ENCODE peak calls at places on chromosomes 6 and 20, in nine cellular contexts. P is sigmoid colon, O is A549, J is stomach, A is tibial nerve, E is transverse colon, V is K562, B is H1, K is HepG2. F is an unnamed sample.

GRCh38 chr20:44401770-44402390 is 46.4 kb downstream of the HNF4A start:
- DNase-seq in P (no peak), O (no peak), J (no peak), A (no peak), E (no peak), V (no peak), B (no peak), K (no peak), F (no peak)

GRCh38 chr20:20134941-20135572 is 82.7 kb downstream of the CFAP61 start:
- DNase-seq in P (no peak), O (no peak), J (no peak), A (no peak), E (no peak), V (no peak), B (no peak), K (no peak), F (no peak)

GRCh38 chr6:157867981-157868380 is 44.9 kb downstream of the SNX9 start:
- DNase-seq in P (no peak), O (no peak), J (no peak), A (no peak), E (no peak), V (no peak), B (no peak), K (no peak), F (no peak)

GRCh38 chr6:138089325-138089724 is 17.9 kb downstream of the PERP start:
- DNase-seq in P (no peak), O (no peak), J (no peak), A (no peak), E (no peak), V (no peak), B (no peak), K (no peak), F (no peak)

GRCh38 chr6:63278916-63279315 is 40.9 kb downstream of the LGSN start:
- DNase-seq in P (no peak), O (no peak), J (peak; percentile 31), A (no peak), E (no peak), V (no peak), B (no peak), K (no peak), F (no peak)

GRCh38 chr6:124294572-124294971 is 490.9 kb downstream of the NKAIN2 start:
- DNase-seq in P (no peak), O (no peak), J (no peak), A (no peak), E (no peak), V (no peak), B (no peak), K (no peak), F (no peak)

GRCh38 chr6:165292657-165293056 is 16.7 kb downstream of the C6orf118 start:
- DNase-seq in P (no peak), O (no peak), J (no peak), A (no peak), E (no peak), V (no peak), B (no peak), K (no peak), F (no peak)

GRCh38 chr6:72956272-72956671 is 269.0 kb downstream of the KHDC1L start:
- DNase-seq in P (no peak), O (no peak), J (no peak), A (no peak), E (no peak), V (no peak), B (no peak), K (no peak), F (no peak)

GRCh38 chr6:52534363-52534762 is 42.5 kb downstream of the TRAM2 start:
- DNase-seq in P (no peak), O (no peak), J (no peak), A (no peak), E (no peak), V (no peak), B (no peak), K (no peak), F (no peak)

GRCh38 chr20:45293041-45294002 is 13.3 kb upstream of the RBPJL start:
- DNase-seq in P (peak; percentile 87), O (peak; percentile 95), J (peak; percentile 86), A (peak; percentile 63), E (peak; percentile 89), V (peak; percentile 88), B (peak; percentile 64), K (peak; percentile 50), F (peak; percentile 76)

GRCh38 chr6:5361371-5361770 is 100.1 kb downstream of the FARS2 start:
- DNase-seq in P (no peak), O (no peak), J (no peak), A (no peak), E (no peak), V (no peak), B (no peak), K (no peak), F (no peak)

GRCh38 chr20:48205786-48206185 is 420.5 kb upstream of the SULF2 start:
- DNase-seq in P (no peak), O (no peak), J (no peak), A (no peak), E (no peak), V (no peak), B (no peak), K (no peak), F (no peak)

GRCh38 chr6:138104618-138105213 is 2.5 kb downstream of the PERP start:
- DNase-seq in P (no peak), O (no peak), J (no peak), A (no peak), E (no peak), V (no peak), B (no peak), K (no peak), F (no peak)

GRCh38 chr6:138981416-138981815 is 6.6 kb downstream of the REPS1 start:
- DNase-seq in P (no peak), O (no peak), J (no peak), A (no peak), E (no peak), V (no peak), B (no peak), K (no peak), F (no peak)

GRCh38 chr20:24470031-24470781 is 777 bp downstream of the SYNDIG1 start:
- DNase-seq in P (peak; percentile 55), O (peak; percentile 31), J (no peak), A (no peak), E (no peak), V (no peak), B (no peak), K (no peak), F (no peak)

GRCh38 chr6:5205035-5205469 is 55.7 kb downstream of the LYRM4 start:
- DNase-seq in P (no peak), O (no peak), J (no peak), A (no peak), E (no peak), V (no peak), B (no peak), K (no peak), F (peak; percentile 41)

GRCh38 chr6:21392177-21392576 is 201.4 kb upstream of the SOX4 start:
- DNase-seq in P (no peak), O (no peak), J (no peak), A (no peak), E (no peak), V (no peak), B (no peak), K (no peak), F (no peak)

DNA sequence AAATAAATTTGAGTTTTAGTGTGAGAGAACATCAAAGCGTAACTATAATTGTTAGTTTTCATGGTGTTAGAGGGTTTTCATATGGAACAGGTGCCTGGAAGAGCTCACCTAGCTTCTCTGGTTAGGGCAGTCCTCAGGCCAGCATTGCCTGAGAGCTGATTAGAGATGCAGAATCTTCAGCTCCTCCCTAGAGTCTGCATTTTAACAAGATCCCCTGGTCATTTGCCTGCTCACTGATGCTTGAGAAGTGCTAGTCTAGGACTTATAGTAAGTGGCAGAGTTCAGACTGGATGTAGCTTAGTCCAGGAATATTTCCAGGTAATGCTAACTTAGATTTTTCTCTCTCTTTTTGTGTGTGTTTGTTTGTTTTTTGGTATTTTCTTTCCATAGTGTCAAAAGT is 21.7 kb upstream of the SMIM26 start:
- DNase-seq in P (no peak), O (no peak), J (no peak), A (no peak), E (no peak), V (no peak), B (no peak), K (no peak), F (no peak)
- TF ChIP-seq EP300 in P (no peak), O (no peak), J (no peak), A (no peak), E (no peak), V (no peak), B (no peak), K (no peak), F (no peak)

DNA sequence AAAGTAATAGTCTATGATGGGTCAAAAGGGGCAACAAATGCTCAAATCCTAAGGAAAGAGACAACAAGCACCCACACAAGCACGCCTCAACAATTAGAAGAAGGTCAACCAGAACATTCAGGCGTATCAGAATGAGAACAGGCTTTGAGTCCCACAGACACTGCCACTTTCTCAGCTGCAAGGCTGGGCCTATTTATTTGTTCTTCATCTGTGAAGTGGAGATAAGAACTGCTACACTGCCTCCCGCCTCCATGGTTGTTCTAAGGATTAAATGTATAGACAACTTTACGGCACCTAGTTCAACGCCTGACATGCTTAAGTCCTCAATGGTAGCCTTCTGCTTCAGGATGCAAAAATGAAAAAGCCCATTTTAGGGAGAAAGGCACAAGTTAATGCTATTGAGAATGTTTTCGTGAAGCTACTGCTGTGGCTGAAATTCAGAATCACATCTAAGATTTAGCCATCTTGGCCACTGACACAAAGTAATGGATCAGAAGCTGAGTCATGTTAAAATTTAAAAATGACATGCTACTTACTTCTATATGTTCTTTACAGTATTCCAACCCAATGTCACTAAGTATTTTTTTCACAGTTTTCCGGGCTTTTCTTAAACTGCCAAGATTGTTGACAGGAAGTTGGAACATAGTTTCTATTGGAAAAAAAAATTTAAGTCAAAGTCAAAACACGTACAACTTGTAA is 27.7 kb downstream of the ADNP start:
- DNase-seq in P (no peak), O (no peak), J (no peak), A (no peak), E (no peak), V (peak; percentile 93), B (no peak), K (no peak), F (no peak)
- TF ChIP-seq POLR2A in P (no peak), O (no peak), J (no peak), A (no peak), E (no peak), V (no peak), B (no peak), K (no peak), F (no peak)

GRCh38 chr6:41690541-41691330 is 44.7 kb downstream of the TFEB start:
- DNase-seq in P (peak; percentile 58), O (no peak), J (no peak), A (no peak), E (no peak), V (no peak), B (no peak), K (no peak), F (no peak)
- TF ChIP-seq EP300 in P (no peak), O (no peak), J (no peak), A (no peak), E (no peak), V (no peak), B (no peak), K (no peak), F (no peak)

DNA sequence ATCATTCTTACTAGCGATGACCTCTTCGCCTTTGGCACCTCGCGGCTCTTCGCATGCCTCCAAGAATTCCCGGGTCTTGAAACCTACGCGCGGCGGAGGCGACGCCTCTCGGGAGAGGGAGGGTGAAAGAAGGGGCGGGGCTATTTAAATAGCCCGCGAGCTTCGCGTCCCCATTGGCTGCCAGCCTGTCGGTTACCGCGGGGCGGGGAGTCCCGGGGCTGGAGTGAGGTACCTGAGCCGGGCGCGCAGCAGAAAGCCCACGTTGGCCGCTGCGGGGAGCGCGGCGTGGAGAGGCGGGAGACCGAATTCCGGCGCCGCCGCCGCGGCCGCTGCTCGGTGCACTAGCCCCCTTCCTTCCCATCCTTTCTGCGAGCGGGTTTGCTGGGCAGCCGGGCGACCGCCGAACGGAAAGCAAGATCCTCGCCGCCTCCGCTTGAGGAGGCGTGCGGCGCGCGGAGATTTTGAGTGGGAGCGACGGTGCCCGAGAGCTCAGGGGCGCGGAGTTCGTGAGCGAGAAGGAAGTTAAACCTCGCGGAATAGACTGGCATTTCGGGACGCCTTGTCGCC is at the start of gene BMP6:
- DNase-seq in P (peak; percentile 91), O (peak; percentile 93), J (peak; percentile 90), A (peak; percentile 58), E (peak; percentile 88), V (peak; percentile 98), B (peak; percentile 83), K (peak; percentile 67), F (peak; percentile 91)
- TF ChIP-seq POLR2A in P (no peak), O (peak; percentile 61), J (no peak), A (peak; percentile 38), E (no peak), V (no peak), B (no peak), K (no peak), F (no peak)